ENCODE peak calls at places on chromosomes 4 and X, in five cellular contexts. U is cortex of kidney, M is endothelial cell, W is lung, V is AG08396. S is an unnamed sample.
A peak's percentile ranks its signal among the peaks of the same experiment; 100 is the strongest.

GRCh38 chrX:149286940-149287349 is 218.2 kb downstream of the IDS start:
- DNase-seq in W (peak; percentile 41), U (no peak), V (peak; percentile 50), M (peak; percentile 38), S (peak; percentile 46)

GRCh38 chrX:133265331-133265730 is 47.2 kb upstream of the TFDP3 start:
- DNase-seq in W (no peak), M (peak; percentile 37), V (peak; percentile 17), U (no peak), S (no peak)

GRCh38 chr4:135741583-135741982 is 1540.0 kb upstream of the PABPC4L start:
- DNase-seq in V (no peak), W (no peak), M (no peak), U (no peak), S (no peak)

GRCh38 chr4:26491449-26492170 is 1.3 kb upstream of the CCKAR start:
- DNase-seq in M (no peak), V (no peak), W (no peak), U (no peak), S (no peak)

GRCh38 chrX:107733686-107734085 is 41.9 kb downstream of the TSC22D3 start:
- DNase-seq in W (no peak), U (no peak), V (no peak), M (no peak), S (no peak)

GRCh38 chr4:68259191-68259590 is 13.7 kb upstream of the TMPRSS11B start:
- DNase-seq in W (no peak), M (no peak), U (no peak), V (no peak), S (no peak)

GRCh38 chrX:15605233-15605632 is 4.5 kb upstream of the ACE2 start:
- DNase-seq in V (no peak), M (no peak), W (no peak), U (no peak), S (no peak)

GRCh38 chrX:153981771-153982533 is 9.4 kb downstream of the TMEM187 start:
- DNase-seq in M (no peak), W (no peak), V (no peak), U (no peak), S (peak; percentile 56)

GRCh38 chrX:72394518-72395163 is 88.9 kb upstream of the CITED1 start:
- DNase-seq in U (no peak), W (no peak), M (no peak), V (peak; percentile 52), S (no peak)

GRCh38 chr4:146795721-146796120 is 149.9 kb downstream of the TTC29 start:
- DNase-seq in M (no peak), W (no peak), V (no peak), U (no peak), S (no peak)

GRCh38 chrX:24081661-24082154 is 27.0 kb downstream of the EIF2S3 start:
- DNase-seq in V (peak; percentile 8), W (no peak), M (peak; percentile 43), U (no peak), S (peak; percentile 45)

GRCh38 chrX:24153175-24153795 is 3.8 kb downstream of the ZFX start:
- DNase-seq in W (no peak), U (no peak), M (no peak), V (no peak), S (no peak)

GRCh38 chr4:175246941-175247340 is 328.8 kb downstream of the ADAM29 start:
- DNase-seq in V (no peak), W (no peak), M (no peak), U (no peak), S (no peak)

GRCh38 chr4:113179091-113179490 is 129.6 kb downstream of the ANK2 start:
- DNase-seq in V (no peak), W (no peak), U (no peak), M (no peak), S (no peak)

GRCh38 chrX:148466292-148466691 is 34.1 kb upstream of the AFF2 start:
- DNase-seq in M (no peak), V (no peak), W (no peak), U (no peak), S (no peak)

GRCh38 chrX:51955200-51955599 is 61.8 kb downstream of the MAGED1 start:
- DNase-seq in W (no peak), U (no peak), M (no peak), V (no peak), S (no peak)

GRCh38 chrX:11346283-11346682 is 53.1 kb downstream of the AMELX start:
- DNase-seq in W (no peak), M (no peak), V (no peak), U (no peak), S (no peak)

GRCh38 chr4:99749445-99750391 is 66.9 kb upstream of the DAPP1 start:
- DNase-seq in V (no peak), M (no peak), W (no peak), U (no peak), S (no peak)

S was measured in mucosa of gallbladder.